ENCODE peak calls at places on chromosomes 12 and 14, in five cellular contexts. E is tibial artery; D is fibroblast of lung; S is astrocyte; J is CD8-positive, alpha-beta T cell. Y is an unnamed sample.

GRCh38 chr12:6399884-6400670 is 16.1 kb downstream of the LTBR start:
- DNase-seq in S (no peak), J (no peak), E (no peak), D (no peak), Y (no peak)

GRCh38 chr14:103436533-103436932 is 51.3 kb downstream of the MARK3 start:
- DNase-seq in J (no peak), E (no peak), S (no peak), D (peak; percentile 47), Y (no peak)

GRCh38 chr12:114395755-114396152 is 10.2 kb downstream of the TBX5 start:
- DNase-seq in S (no peak), E (no peak), D (peak; percentile 81), J (no peak), Y (no peak)

GRCh38 chr14:85317491-85318021 is 212.4 kb upstream of the FLRT2 start:
- DNase-seq in J (no peak), E (no peak), D (no peak), S (peak; percentile 62), Y (no peak)

GRCh38 chr12:93323625-93324165 is 54.0 kb upstream of the NUDT4 start:
- DNase-seq in E (no peak), S (peak; percentile 37), D (peak; percentile 24), J (no peak), Y (no peak)

GRCh38 chr12:118330421-118331018 is 42.2 kb downstream of the TAOK3 start:
- DNase-seq in S (peak; percentile 71), J (no peak), D (peak; percentile 86), E (no peak), Y (no peak)

GRCh38 chr12:104485651-104486341 is 29.0 kb downstream of the CHST11 start:
- DNase-seq in E (no peak), J (peak; percentile 34), S (no peak), D (no peak), Y (no peak)

GRCh38 chr14:100827140-100827517 is 1.2 kb downstream of the MEG3 start:
- DNase-seq in D (peak; percentile 37), E (no peak), J (no peak), S (no peak), Y (no peak)

GRCh38 chr12:75661927-75662326 is 150.5 kb upstream of the KRR1 start:
- DNase-seq in E (no peak), D (peak; percentile 91), S (peak; percentile 91), J (no peak), Y (no peak)

DNA sequence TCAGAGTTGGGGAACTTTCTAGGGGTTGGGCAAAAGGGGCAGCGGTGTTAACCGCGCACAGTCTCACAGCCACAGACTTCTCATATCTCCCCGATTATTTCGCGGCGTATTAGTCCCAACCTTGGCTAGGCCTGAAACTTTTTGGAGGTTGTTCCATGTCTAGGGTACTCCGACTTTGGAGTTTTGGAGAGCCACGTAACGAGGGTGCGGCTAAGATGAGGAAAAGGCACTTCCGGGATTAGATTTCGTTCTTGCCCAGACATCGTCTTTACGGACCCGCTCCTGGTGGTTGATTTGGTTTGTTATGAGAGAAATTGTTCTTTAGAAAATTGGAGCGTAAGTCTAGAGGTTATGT is 513 bp downstream of the CCNK start:
- DNase-seq in E (no peak), D (peak; percentile 38), S (peak; percentile 27), J (peak; percentile 18), Y (no peak)
- H3K27ac ChIP-seq in E (peak overlapping the region; percentile 94), D (peak overlapping the region; percentile 98), S (peak overlapping the region; percentile 92), J (peak overlapping the region; percentile 96), Y (peak overlapping the region; percentile 94)

GRCh38 chr14:52080817-52081755 is 12.2 kb upstream of the NID2 start:
- DNase-seq in D (peak; percentile 92), S (peak; percentile 96), E (no peak), J (no peak), Y (peak; percentile 25)

GRCh38 chr14:52078721-52079120 is 9.9 kb upstream of the NID2 start:
- DNase-seq in J (no peak), E (no peak), S (no peak), D (no peak), Y (no peak)

GRCh38 chr14:52081964-52082363 is 13.1 kb upstream of the NID2 start:
- DNase-seq in S (no peak), D (no peak), J (no peak), E (no peak), Y (no peak)

GRCh38 chr14:52079239-52079956 is 10.5 kb upstream of the NID2 start:
- DNase-seq in D (no peak), S (peak; percentile 60), E (no peak), J (no peak), Y (no peak)

DNA sequence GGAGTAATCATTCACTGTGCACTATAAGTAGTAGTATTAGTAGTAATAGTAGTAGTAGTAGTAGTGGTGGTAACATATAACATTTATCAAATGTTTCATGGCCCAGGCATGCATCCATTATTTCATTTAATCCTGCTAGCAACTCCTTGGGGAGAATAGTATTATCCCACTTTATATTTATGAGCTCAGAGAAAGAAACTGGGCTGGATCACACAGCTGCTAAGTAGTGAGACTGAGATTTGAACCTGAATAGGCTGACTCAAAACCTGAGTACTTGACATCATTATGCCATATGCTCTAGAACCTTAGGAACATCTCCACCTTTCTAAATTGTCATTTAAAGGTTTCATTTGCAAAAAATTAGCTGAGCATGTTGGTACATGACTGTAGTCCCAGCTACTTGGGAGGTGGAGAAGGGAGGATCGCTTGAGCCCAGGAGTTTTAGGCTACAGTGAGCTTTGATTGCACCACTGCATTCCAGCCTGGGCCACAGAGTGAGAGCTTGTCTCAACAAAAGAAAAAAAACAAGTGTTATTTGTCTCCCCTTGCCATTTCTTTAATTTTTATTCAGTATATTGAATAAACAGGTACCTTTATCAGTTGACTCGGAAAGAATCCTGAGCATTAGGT is 11.4 kb upstream of the NID2 start:
- DNase-seq in J (no peak), S (peak; percentile 78), E (no peak), D (peak; percentile 79), Y (no peak)
- TF ChIP-seq CTCF in J (no peak), S (no peak), E (no peak), D (no peak), Y (no peak)

GRCh38 chr14:71119075-71119474 is 211.8 kb downstream of the PCNX1 start:
- DNase-seq in S (peak; percentile 42), E (no peak), D (no peak), J (no peak), Y (no peak)
- H3K27ac ChIP-seq in S (peak overlapping the region; percentile 95), E (no peak overlapping the region), D (no peak overlapping the region), J (no peak overlapping the region), Y (no peak overlapping the region)

DNA sequence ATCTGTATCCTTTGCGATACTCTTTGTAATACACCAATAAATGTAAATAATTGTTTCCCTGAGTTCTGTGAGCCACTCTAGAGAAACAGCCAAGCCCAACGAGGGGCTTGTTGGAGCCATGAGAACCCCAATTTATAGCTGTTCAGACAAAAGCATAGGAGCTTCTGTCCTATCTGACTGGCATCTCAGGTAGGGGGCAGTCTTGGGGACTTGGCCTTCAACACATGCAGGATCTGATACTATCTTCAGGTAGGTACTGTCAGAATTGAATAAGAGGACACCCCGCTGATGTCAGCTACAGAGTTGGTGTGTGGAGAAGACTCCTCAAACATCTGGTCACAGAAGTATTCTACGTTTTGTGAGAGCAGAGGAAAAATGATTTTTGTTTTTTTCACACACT is 25.3 kb downstream of the TXNDC16 start:
- DNase-seq in S (no peak), D (no peak), E (no peak), J (no peak), Y (no peak)
- TF ChIP-seq CTCF in S (no peak), D (no peak), E (no peak), J (no peak), Y (no peak)

GRCh38 chr12:2643736-2644135 is 151.0 kb upstream of the FKBP4 start:
- DNase-seq in S (no peak), J (no peak), E (peak; percentile 49), D (no peak), Y (peak; percentile 13)

GRCh38 chr12:2644678-2645405 is 149.9 kb upstream of the FKBP4 start:
- DNase-seq in S (no peak), D (no peak), J (no peak), E (peak; percentile 20), Y (no peak)

GRCh38 chr12:2647186-2647585 is 147.6 kb upstream of the FKBP4 start:
- DNase-seq in E (peak; percentile 43), S (no peak), J (no peak), D (no peak), Y (no peak)

GRCh38 chr12:2648406-2648805 is 146.4 kb upstream of the FKBP4 start:
- DNase-seq in J (no peak), S (no peak), D (no peak), E (peak; percentile 39), Y (no peak)

DNA sequence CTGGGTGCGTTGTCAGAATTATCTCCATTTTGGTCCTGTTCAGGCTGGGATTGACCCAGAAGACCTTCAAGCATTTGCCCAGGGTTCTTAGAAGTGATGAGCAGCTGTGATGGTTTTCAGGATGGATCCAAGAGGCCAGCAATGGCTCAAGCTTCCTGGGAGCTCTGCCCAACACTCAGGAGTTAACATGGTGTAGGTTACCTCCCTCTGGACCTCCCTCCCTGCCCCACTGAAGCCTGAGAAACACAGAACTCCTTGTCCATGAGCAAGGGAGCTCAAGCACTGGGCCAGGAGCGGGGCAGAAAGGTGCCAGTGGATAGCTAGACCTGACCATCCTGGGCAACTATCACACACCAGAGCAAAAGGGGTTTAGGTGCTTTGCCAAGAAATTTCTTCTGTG is 148.4 kb upstream of the FKBP4 start:
- DNase-seq in J (no peak), E (peak; percentile 33), S (no peak), D (no peak), Y (no peak)
- H3K27ac ChIP-seq in J (no peak overlapping the region), E (no peak overlapping the region), S (no peak overlapping the region), D (no peak overlapping the region), Y (no peak overlapping the region)

GRCh38 chr14:37597538-37598084 is 2.2 kb downstream of the TTC6 start:
- DNase-seq in J (no peak), D (no peak), S (no peak), E (no peak), Y (no peak)
- TF ChIP-seq CTCF in J (no peak), D (peak; percentile 43), S (peak; percentile 34), E (no peak), Y (no peak)

GRCh38 chr12:130787445-130788410 is 51.3 kb downstream of the STX2 start:
- DNase-seq in E (no peak), D (peak; percentile 49), J (no peak), S (peak; percentile 67), Y (no peak)
- H3K27ac ChIP-seq in E (no peak overlapping the region), D (no peak overlapping the region), J (no peak overlapping the region), S (peak overlapping the region; percentile 33), Y (no peak overlapping the region)